ENCODE peak calls at places on chromosomes 5 and 9, in seven cellular contexts. W is brain microvascular endothelial cell, F is pancreas, C is hippocampal formation, H is keratinocyte, N is left ventricle myocardium inferior, B is mucosa of gallbladder. I is an unnamed sample.

GRCh38 chr9:128297221-128297773 is 21.2 kb downstream of the SWI5 start:
- DNase-seq in W (no peak), F (no peak), C (no peak), H (no peak), N (no peak), B (no peak), I (peak)

GRCh38 chr5:2300861-2301610 is 418.3 kb upstream of the IRX4 start:
- DNase-seq in W (no peak), F (no peak), C (no peak), H (no peak), N (no peak), B (no peak), I (no peak)

GRCh38 chr9:34443976-34444375 is 14.4 kb downstream of the FAM219A start:
- DNase-seq in W (no peak), F (no peak), C (no peak), H (no peak), N (no peak), B (no peak), I (no peak)

GRCh38 chr9:96230002-96230401 is 72.0 kb downstream of the HSD17B3 start:
- DNase-seq in W (no peak), F (no peak), C (no peak), H (no peak), N (no peak), B (no peak), I (no peak)

GRCh38 chr9:129245276-129245675 is 67.2 kb upstream of the IER5L start:
- DNase-seq in W (peak), F (no peak), C (no peak), H (no peak), N (peak), B (no peak), I (no peak)

GRCh38 chr9:95989304-95989703 is 113.8 kb downstream of the ERCC6L2 start:
- DNase-seq in W (no peak), F (no peak), C (no peak), H (no peak), N (no peak), B (no peak), I (no peak)

GRCh38 chr5:154131817-154132216 is 58.7 kb upstream of the GALNT10 start:
- DNase-seq in W (no peak), F (no peak), C (no peak), H (no peak), N (no peak), B (no peak), I (no peak)

GRCh38 chr5:149544199-149544472 is 7.1 kb downstream of the CSNK1A1 start:
- DNase-seq in W (no peak), F (no peak), C (no peak), H (no peak), N (no peak), B (no peak), I (no peak)

GRCh38 chr9:114898741-114899140 is 31.6 kb downstream of the TNFSF8 start:
- DNase-seq in W (no peak), F (peak), C (no peak), H (no peak), N (peak), B (peak), I (peak)

GRCh38 chr9:98195671-98196070 is 3.2 kb upstream of the CORO2A start:
- DNase-seq in W (no peak), F (no peak), C (no peak), H (no peak), N (no peak), B (no peak), I (no peak)

GRCh38 chr5:156258934-156259333 is 68.0 kb upstream of the SGCD start:
- DNase-seq in W (no peak), F (no peak), C (no peak), H (no peak), N (no peak), B (no peak), I (no peak)

GRCh38 chr9:73093740-73094379 is 57.8 kb upstream of the ANXA1 start:
- DNase-seq in W (no peak), F (no peak), C (no peak), H (no peak), N (no peak), B (no peak), I (no peak)